ENCODE peak calls at places on chromosome 10, in ten cellular contexts. Q is pons; D is CD8-positive, alpha-beta T cell; Y is HuH-7.5; X is M059J; M is A549; C is GM13977; N is body of pancreas; A is dermis microvascular lymphatic vessel endothelial cell; R is activated CD8-positive, alpha-beta memory T cell treated with anti-CD3 and anti-CD28 coated beads, Interleukin-2, amount 50 U/mL, for 4 hours. F is an unnamed sample.

GRCh38 chr10:72736176-72736795 is 44.3 kb downstream of the MCU start:
- DNase-seq in D (no peak), C (no peak), M (peak), Q (peak), Y (no peak), X (peak), R (no peak), A (peak), N (no peak), F (no peak)

GRCh38 chr10:124200011-124200410 is 106.6 kb upstream of the CHST15 start:
- DNase-seq in C (no peak), D (no peak), N (no peak), X (peak), Q (no peak), R (no peak), Y (no peak), A (no peak), M (no peak), F (no peak)

GRCh38 chr10:73467210-73467609 is 28.6 kb downstream of the PPP3CB start:
- DNase-seq in M (no peak), X (no peak), C (peak), D (no peak), A (no peak), R (no peak), Y (no peak), N (no peak), Q (no peak), F (no peak)

GRCh38 chr10:70549962-70550845 is 52.3 kb downstream of the PRF1 start:
- DNase-seq in N (peak), X (peak), C (peak), M (peak), R (peak), A (peak), Q (peak), D (peak), Y (peak), F (peak)

GRCh38 chr10:132641966-132642731 is 104.6 kb downstream of the INPP5A start:
- DNase-seq in N (no peak), C (no peak), M (no peak), X (no peak), D (no peak), R (no peak), A (no peak), Y (no peak), Q (no peak), F (no peak)

GRCh38 chr10:49608166-49608758 is 1.8 kb upstream of the SLC18A3 start:
- DNase-seq in C (no peak), X (no peak), A (no peak), Q (no peak), M (no peak), Y (no peak), D (no peak), N (no peak), R (no peak), F (no peak)

GRCh38 chr10:123991622-123992570 is 100.3 kb upstream of the CPXM2 start:
- DNase-seq in A (no peak), N (no peak), X (no peak), Q (no peak), M (no peak), Y (no peak), D (no peak), C (no peak), R (no peak), F (no peak)

GRCh38 chr10:33937987-33938386 is 603.5 kb upstream of the NRP1 start:
- DNase-seq in C (no peak), M (no peak), X (no peak), Y (no peak), R (no peak), Q (no peak), D (no peak), N (no peak), A (no peak), F (no peak)

GRCh38 chr10:99619851-99620712 is at the start of gene SLC25A28:
- DNase-seq in N (peak), X (no peak), R (peak), D (peak), A (peak), C (no peak), Y (peak), M (peak), Q (peak), F (peak)

GRCh38 chr10:93070378-93071176 is 3.1 kb upstream of the CYP26A1 start:
- DNase-seq in Y (no peak), M (no peak), D (no peak), N (no peak), R (no peak), C (no peak), A (no peak), X (no peak), Q (no peak), F (no peak)

GRCh38 chr10:79273603-79274002 is 73.7 kb upstream of the PPIF start:
- DNase-seq in D (no peak), C (no peak), M (no peak), Q (no peak), X (no peak), Y (no peak), R (no peak), A (no peak), N (no peak), F (no peak)

GRCh38 chr10:91536790-91537189 is 96.1 kb downstream of the PPP1R3C start:
- DNase-seq in M (no peak), A (no peak), C (no peak), R (no peak), N (no peak), D (no peak), Y (no peak), Q (no peak), X (peak), F (no peak)

GRCh38 chr10:92689663-92690210 is at the start of gene HHEX:
- DNase-seq in A (peak), Q (peak), C (peak), M (peak), D (no peak), N (peak), R (peak), Y (peak), X (no peak), F (no peak)

GRCh38 chr10:944034-944831 is 12.7 kb upstream of the LARP4B start:
- DNase-seq in C (no peak), A (peak), M (no peak), X (peak), R (peak), Q (peak), N (peak), D (no peak), Y (no peak), F (no peak)

GRCh38 chr10:109978481-109978880 is 29.3 kb upstream of the ADD3 start:
- DNase-seq in X (peak), Y (no peak), Q (peak), D (peak), N (peak), R (peak), M (peak), C (peak), A (peak), F (no peak)

GRCh38 chr10:21495002-21495685 is 30.3 kb downstream of the SKIDA1 start:
- DNase-seq in R (no peak), D (no peak), A (no peak), X (no peak), N (no peak), Q (no peak), C (peak), Y (peak), M (no peak), F (no peak)

GRCh38 chr10:117797286-117797685 is 249.5 kb downstream of the RAB11FIP2 start:
- DNase-seq in M (no peak), Y (no peak), C (no peak), D (no peak), X (no peak), R (no peak), Q (no peak), A (no peak), N (no peak), F (no peak)

GRCh38 chr10:23422003-23422411 is 16.9 kb upstream of the OTUD1 start:
- DNase-seq in Y (no peak), R (no peak), X (peak), M (no peak), N (no peak), Q (no peak), A (no peak), C (no peak), D (no peak), F (no peak)

GRCh38 chr10:23439452-23439919 is 611 bp downstream of the OTUD1 start:
- DNase-seq in R (no peak), C (no peak), Q (no peak), M (no peak), N (peak), Y (peak), X (no peak), D (no peak), A (peak), F (peak)

GRCh38 chr10:78419481-78420265 is 386.0 kb downstream of the RPS24 start:
- DNase-seq in N (no peak), Y (no peak), A (no peak), M (no peak), C (no peak), X (no peak), D (no peak), R (no peak), Q (no peak), F (no peak)

GRCh38 chr10:118592675-118593330 is 2.6 kb downstream of the PRLHR start:
- DNase-seq in X (no peak), D (no peak), Q (no peak), N (peak), C (no peak), M (no peak), Y (no peak), A (no peak), R (no peak), F (no peak)

GRCh38 chr10:23326541-23327307 is 17.9 kb downstream of the C10orf67 start:
- DNase-seq in C (no peak), X (no peak), D (no peak), M (no peak), Y (no peak), Q (no peak), A (no peak), R (no peak), N (no peak), F (no peak)

GRCh38 chr10:122286872-122287271 is 15.8 kb downstream of the BTBD16 start:
- DNase-seq in C (no peak), A (no peak), M (no peak), X (peak), Y (no peak), D (no peak), R (no peak), Q (peak), N (no peak), F (peak)

GRCh38 chr10:5284311-5285057 is 80.3 kb upstream of the UCN3 start:
- DNase-seq in D (no peak), N (no peak), A (peak), X (peak), M (peak), Y (no peak), Q (no peak), R (no peak), C (no peak), F (no peak)

GRCh38 chr10:70359017-70359550 is 23.3 kb downstream of the LRRC20 start:
- DNase-seq in R (no peak), N (no peak), D (no peak), X (no peak), A (no peak), Q (no peak), C (no peak), M (no peak), Y (no peak), F (no peak)

GRCh38 chr10:31071232-31071999 is 39.8 kb upstream of the ZNF438 start:
- DNase-seq in D (no peak), Y (no peak), X (peak), N (no peak), C (no peak), R (no peak), A (no peak), M (no peak), Q (no peak), F (no peak)

F was measured in nucleus accumbens.